ENCODE peak calls at places on chromosome 18, in four cellular contexts. G, N, B and X are unnamed samples.

GRCh38 chr18:56402872-56403516 is 235.4 kb downstream of the TXNL1 start:
- DNase-seq in G (peak), B (no peak), N (no peak), X (no peak)

GRCh38 chr18:27073404-27073830 is 111.7 kb downstream of the CHST9 start:
- DNase-seq in B (no peak), G (no peak), N (no peak), X (no peak)

GRCh38 chr18:43893001-43893637 is 615.8 kb upstream of the SYT4 start:
- DNase-seq in B (no peak), G (peak), N (no peak), X (no peak)

GRCh38 chr18:43866696-43867095 is 589.4 kb upstream of the SYT4 start:
- DNase-seq in N (no peak), G (no peak), B (no peak), X (no peak)

GRCh38 chr18:50696436-50696835 is 123.4 kb downstream of the MRO start:
- DNase-seq in B (no peak), N (no peak), G (no peak), X (no peak)

GRCh38 chr18:54742654-54743053 is 85.6 kb upstream of the RAB27B start:
- DNase-seq in N (no peak), G (peak), B (no peak), X (no peak)

GRCh38 chr18:22188551-22189267 is 19.3 kb downstream of the GATA6 start:
- DNase-seq in N (no peak), G (no peak), B (no peak), X (no peak)

GRCh38 chr18:32167980-32168379 is 21.9 kb upstream of the MEP1B start:
- DNase-seq in B (no peak), G (no peak), N (no peak), X (no peak)

GRCh38 chr18:26696318-26696717 is 148.0 kb upstream of the KCTD1 start:
- DNase-seq in B (no peak), N (no peak), G (no peak), X (no peak)

GRCh38 chr18:43590182-43590903 is 313.1 kb upstream of the SYT4 start:
- DNase-seq in N (peak), G (no peak), B (no peak), X (peak)

DNA sequence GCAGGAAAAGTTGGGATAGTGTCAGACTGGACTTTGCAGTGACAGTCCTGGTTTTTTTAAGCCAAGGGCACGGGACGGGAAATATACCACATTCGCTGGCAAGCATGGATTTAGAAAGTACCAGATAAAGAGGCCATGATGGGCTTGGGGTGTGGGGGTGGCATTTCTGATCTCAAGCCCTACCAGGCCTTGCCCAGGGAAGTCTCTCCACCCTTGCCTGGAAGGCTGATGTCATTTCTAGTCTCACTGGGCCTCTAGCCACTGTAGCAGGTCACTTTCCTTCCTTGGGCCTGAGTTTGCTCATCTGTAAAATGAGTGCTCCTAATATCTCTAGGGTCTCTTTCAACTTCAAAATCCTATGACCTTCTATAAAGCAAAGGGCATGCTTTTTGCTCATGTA is 1.8 kb downstream of the ZBTB7C start:
- DNase-seq in N (no peak), B (no peak), G (no peak), X (no peak)
- H3K27ac ChIP-seq in N (no peak), B (no peak), G (no peak), X (no peak)

DNA sequence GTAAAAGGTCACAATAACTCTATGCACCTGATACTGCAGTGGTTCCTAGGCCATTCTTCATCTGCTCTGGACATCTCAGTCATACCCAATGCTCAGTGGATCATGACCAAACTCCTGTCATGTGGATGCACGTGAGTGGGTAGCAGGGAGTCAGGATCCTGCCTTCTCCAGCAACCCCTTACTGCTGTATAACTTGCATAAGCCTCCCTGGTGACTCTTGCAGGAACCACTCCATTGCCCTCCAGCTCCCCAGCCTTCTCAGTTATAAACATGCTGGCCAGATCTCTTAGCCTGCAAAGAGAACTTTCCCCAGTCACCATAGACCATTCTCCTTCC is 98.6 kb upstream of the ZNF397 start:
- DNase-seq in G (no peak), B (no peak), N (no peak), X (no peak)
- H3K27ac ChIP-seq in G (no peak), B (peak), N (no peak), X (no peak)

GRCh38 chr18:77102246-77103040 is 30.1 kb downstream of the MBP start:
- DNase-seq in B (no peak), G (peak), N (no peak), X (no peak)

GRCh38 chr18:77101410-77102245 is 31.0 kb downstream of the MBP start:
- DNase-seq in N (peak), B (no peak), G (peak), X (no peak)

GRCh38 chr18:77103991-77104521 is 28.5 kb downstream of the MBP start:
- DNase-seq in B (no peak), G (peak), N (no peak), X (no peak)

GRCh38 chr18:77105021-77105420 is 27.6 kb downstream of the MBP start:
- DNase-seq in N (no peak), B (no peak), G (no peak), X (no peak)

DNA sequence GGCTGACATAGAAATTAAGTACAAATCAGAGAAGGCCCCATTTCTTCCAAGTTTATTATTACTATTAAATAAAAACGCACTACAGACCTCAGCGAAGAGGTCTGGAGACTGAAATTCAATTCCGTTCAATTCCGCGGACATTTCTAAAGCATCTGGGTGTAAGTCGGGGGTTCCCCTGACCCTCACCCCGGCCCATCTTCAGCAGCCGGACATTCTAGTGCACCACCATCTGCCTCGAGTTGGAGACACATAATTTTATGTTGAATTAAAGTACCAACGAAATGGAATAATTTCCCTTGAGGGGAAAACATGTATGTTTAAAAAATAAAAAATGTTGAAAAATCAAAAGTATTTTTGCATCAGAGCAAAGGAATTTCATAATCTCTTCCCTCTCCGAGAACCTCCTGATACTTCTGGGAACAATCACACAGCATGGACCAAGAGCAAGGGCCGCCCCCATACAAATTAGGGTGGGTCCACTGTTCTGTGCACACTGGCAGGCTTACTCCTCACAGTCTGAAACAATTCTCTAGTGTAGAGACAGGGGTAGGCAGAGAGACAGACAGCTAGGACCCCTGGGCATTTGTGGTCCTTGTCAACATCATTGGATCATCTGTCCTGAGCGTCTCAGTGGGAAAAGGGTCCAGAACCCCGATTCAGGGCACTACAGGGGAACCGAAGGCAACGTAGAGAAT is 29.3 kb downstream of the MBP start:
- DNase-seq in B (no peak), N (no peak), G (peak), X (no peak)
- H3K27ac ChIP-seq in B (no peak), N (peak), G (peak), X (no peak)

GRCh38 chr18:57976230-57976773 is 67.7 kb upstream of the NEDD4L start:
- DNase-seq in B (no peak), N (no peak), G (no peak), X (no peak)
- H3K27ac ChIP-seq in B (no peak), N (no peak), G (no peak), X (no peak)

GRCh38 chr18:52278191-52278590 is 61.8 kb upstream of the DCC start:
- DNase-seq in N (no peak), B (no peak), G (no peak), X (no peak)

GRCh38 chr18:52277785-52278184 is 62.2 kb upstream of the DCC start:
- DNase-seq in N (no peak), B (no peak), G (no peak), X (no peak)

GRCh38 chr18:52280702-52281101 is 59.3 kb upstream of the DCC start:
- DNase-seq in N (no peak), G (no peak), B (no peak), X (no peak)

GRCh38 chr18:52275817-52276216 is 64.2 kb upstream of the DCC start:
- DNase-seq in N (no peak), B (no peak), G (no peak), X (no peak)
- H3K27ac ChIP-seq in N (no peak), B (no peak), G (no peak), X (no peak)

GRCh38 chr18:76491801-76492668 is 3.0 kb downstream of the ZNF516 start:
- DNase-seq in G (peak), N (peak), B (peak), X (no peak)
- H3K27ac ChIP-seq in G (peak), N (peak), B (peak), X (peak)

GRCh38 chr18:30454920-30455319 is 587.6 kb downstream of the DSC3 start:
- DNase-seq in B (no peak), N (no peak), G (no peak), X (no peak)
- H3K27ac ChIP-seq in B (peak), N (no peak), G (no peak), X (no peak)

DNA sequence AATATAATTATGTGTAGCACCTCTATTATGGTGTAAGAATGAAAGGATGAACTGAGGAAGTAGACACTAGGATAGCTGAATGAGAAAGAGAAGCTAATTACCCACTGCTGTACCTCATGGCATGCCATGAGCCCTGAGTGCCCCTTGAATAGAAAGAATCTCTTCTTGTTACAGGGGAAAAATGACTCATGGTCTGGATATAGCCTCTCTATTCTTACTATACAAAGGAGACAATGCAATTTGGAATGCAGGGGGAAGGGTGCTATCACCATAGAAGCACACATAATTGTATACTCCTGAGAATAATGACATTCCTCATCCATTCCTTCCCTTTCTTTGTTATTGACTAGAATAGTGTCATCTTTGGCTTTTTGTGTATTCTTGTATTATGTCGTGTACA is 385.2 kb downstream of the CDH7 start:
- DNase-seq in B (no peak), G (no peak), N (no peak), X (no peak)
- H3K27ac ChIP-seq in B (no peak), G (no peak), N (no peak), X (no peak)

DNA sequence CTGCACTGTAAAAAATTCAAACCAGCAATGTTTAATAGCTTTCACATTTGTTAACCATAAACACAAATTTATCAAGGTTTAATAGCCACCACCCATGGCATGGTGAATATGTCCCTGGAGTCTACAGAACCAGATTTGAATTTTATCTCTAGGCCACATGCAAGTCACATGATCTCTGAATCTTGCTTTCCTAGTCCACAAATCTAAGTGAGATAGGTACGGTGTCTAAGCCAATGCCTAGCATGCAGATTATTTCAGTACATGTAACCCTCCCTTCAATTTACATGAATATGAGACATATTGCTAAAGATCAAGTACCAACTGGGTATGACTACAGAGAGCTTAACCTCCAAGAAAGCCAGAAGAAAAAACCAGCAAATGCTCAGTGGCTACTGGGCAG is 10.0 kb downstream of the ZNF24 start:
- DNase-seq in G (no peak), N (no peak), B (no peak), X (no peak)
- H3K27ac ChIP-seq in G (no peak), N (no peak), B (no peak), X (no peak)

GRCh38 chr18:24026457-24026856 is 11.9 kb downstream of the TTC39C start:
- DNase-seq in N (no peak), B (no peak), G (no peak), X (no peak)
- H3K27ac ChIP-seq in N (no peak), B (no peak), G (no peak), X (no peak)